ENCODE peak calls at places on chromosomes 1 and 21, in eight cellular contexts. K, N, P, Q, X, C, M and Z are unnamed samples.

GRCh38 chr1:109985251-109986053 is 887 bp downstream of the AHCYL1 start:
- DNase-seq in C (no peak), P (no peak), M (no peak), Q (no peak), K (peak), N (no peak), X (no peak), Z (no peak)

GRCh38 chr21:14877581-14878228 is 187.1 kb downstream of the NRIP1 start:
- DNase-seq in K (no peak), X (peak), Q (no peak), M (no peak), P (no peak), C (no peak), N (no peak), Z (no peak)

GRCh38 chr1:187010571-187011309 is 182.0 kb downstream of the PLA2G4A start:
- DNase-seq in C (no peak), M (no peak), N (no peak), X (no peak), Q (no peak), P (no peak), K (no peak), Z (no peak)

GRCh38 chr1:15720861-15721260 is 15.2 kb upstream of the SLC25A34 start:
- DNase-seq in P (no peak), K (no peak), C (no peak), Q (no peak), X (no peak), N (no peak), M (no peak), Z (no peak)

GRCh38 chr1:85692730-85693314 is 15.4 kb downstream of the ZNHIT6 start:
- DNase-seq in P (no peak), K (no peak), X (peak), C (no peak), N (no peak), Q (no peak), M (no peak), Z (no peak)

GRCh38 chr1:147089457-147089856 is 82.8 kb downstream of the PRKAB2 start:
- DNase-seq in C (no peak), K (no peak), N (no peak), X (no peak), P (no peak), Q (no peak), M (no peak), Z (no peak)

GRCh38 chr1:13807213-13807612 is 107.2 kb downstream of the PRDM2 start:
- DNase-seq in M (no peak), C (peak), P (no peak), K (peak), X (peak), N (no peak), Q (no peak), Z (no peak)

GRCh38 chr1:10908266-10908665 is 104.2 kb upstream of the TARDBP start:
- DNase-seq in K (no peak), P (no peak), M (no peak), N (no peak), Q (no peak), C (peak), X (no peak), Z (no peak)

GRCh38 chr1:226369110-226369509 is 38.8 kb downstream of the PARP1 start:
- DNase-seq in N (no peak), P (no peak), Q (no peak), X (no peak), M (no peak), C (no peak), K (no peak), Z (no peak)

GRCh38 chr1:173715538-173715844 is 710 bp downstream of the KLHL20 start:
- DNase-seq in C (no peak), X (no peak), K (no peak), M (no peak), N (no peak), Q (no peak), P (no peak), Z (no peak)

GRCh38 chr1:161473363-161473762 is 31.9 kb upstream of the FCGR2A start:
- DNase-seq in M (no peak), Q (no peak), P (no peak), N (no peak), X (peak), K (no peak), C (peak), Z (no peak)

GRCh38 chr1:84724128-84724860 is 34.0 kb upstream of the SSX2IP start:
- DNase-seq in Q (no peak), C (peak), P (no peak), M (no peak), X (peak), K (no peak), N (no peak), Z (no peak)

GRCh38 chr1:217139513-217139912 is 416.3 kb upstream of the ESRRG start:
- DNase-seq in K (no peak), C (peak), M (no peak), P (no peak), N (no peak), X (no peak), Q (no peak), Z (no peak)

GRCh38 chr1:177301425-177302124 is 130.8 kb downstream of the BRINP2 start:
- DNase-seq in Q (no peak), N (no peak), K (no peak), M (no peak), C (no peak), P (no peak), X (no peak), Z (no peak)

GRCh38 chr1:244011796-244012195 is 39.3 kb upstream of the ZBTB18 start:
- DNase-seq in X (no peak), N (no peak), K (no peak), P (no peak), C (no peak), M (no peak), Q (no peak), Z (no peak)

GRCh38 chr1:39782103-39782502 is 6.6 kb downstream of the BMP8B start:
- DNase-seq in Q (no peak), M (no peak), N (no peak), C (no peak), P (no peak), X (no peak), K (no peak), Z (no peak)

GRCh38 chr1:116754203-116754977 is at the start of gene CD2:
- DNase-seq in X (no peak), M (no peak), C (no peak), P (no peak), K (peak), N (no peak), Q (no peak), Z (no peak)

GRCh38 chr1:65207317-65207716 is 59.3 kb downstream of the AK4 start:
- DNase-seq in P (no peak), Q (no peak), C (no peak), M (no peak), X (no peak), N (no peak), K (no peak), Z (no peak)

GRCh38 chr1:15994081-15994480 is 10.0 kb upstream of the SRARP start:
- DNase-seq in C (no peak), Q (no peak), N (no peak), P (no peak), K (no peak), X (no peak), M (no peak), Z (no peak)

GRCh38 chr1:52288286-52288685 is 77.7 kb downstream of the CC2D1B start:
- DNase-seq in C (no peak), X (peak), M (no peak), K (no peak), P (no peak), Q (no peak), N (no peak), Z (no peak)

GRCh38 chr1:9289724-9290493 is 2.8 kb upstream of the SPSB1 start:
- DNase-seq in N (peak), Q (peak), P (peak), X (peak), K (no peak), C (no peak), M (peak), Z (no peak)

GRCh38 chr1:221979461-221980032 is 237.7 kb upstream of the DUSP10 start:
- DNase-seq in X (no peak), M (no peak), N (no peak), K (no peak), Q (no peak), P (no peak), C (no peak), Z (no peak)

GRCh38 chr1:16026723-16027484 is 5.1 kb downstream of the CLCNKA start:
- DNase-seq in X (no peak), M (no peak), N (peak), C (peak), Q (no peak), P (no peak), K (peak), Z (no peak)

GRCh38 chr1:225770586-225771248 is 6.9 kb upstream of the SRP9 start:
- DNase-seq in M (peak), C (peak), X (no peak), N (no peak), Q (no peak), K (no peak), P (no peak), Z (peak)

GRCh38 chr1:151504759-151505158 is 6.4 kb upstream of the CGN start:
- DNase-seq in X (no peak), Q (no peak), M (no peak), N (no peak), K (no peak), P (no peak), C (no peak), Z (no peak)

GRCh38 chr21:38917045-38917774 is 111.5 kb downstream of the ETS2 start:
- DNase-seq in P (peak), Q (no peak), C (no peak), N (peak), M (no peak), X (no peak), K (peak), Z (no peak)

GRCh38 chr1:151875419-151876097 is 22.0 kb upstream of the THEM5 start:
- DNase-seq in K (no peak), X (no peak), C (no peak), P (no peak), Q (no peak), M (no peak), N (no peak), Z (no peak)

DNA sequence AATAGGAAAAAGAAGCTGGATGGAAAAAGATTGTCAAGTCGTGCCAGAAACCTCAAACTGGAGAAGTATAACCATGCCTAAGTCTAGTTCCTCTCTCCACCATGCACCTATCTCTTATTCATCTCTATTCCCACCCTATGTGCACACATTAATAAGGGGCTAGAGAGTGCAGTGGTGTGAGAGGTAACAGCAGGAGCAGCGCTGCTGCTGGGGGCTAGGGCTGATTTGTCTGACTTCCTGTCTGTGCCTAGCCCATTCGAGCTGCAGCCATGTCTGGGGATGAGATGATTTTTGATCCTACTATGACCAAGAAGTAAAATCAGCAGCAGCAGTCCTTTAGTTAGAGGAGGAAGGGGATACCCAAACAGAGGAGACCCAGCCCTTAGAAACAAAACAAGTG is 43.0 kb downstream of the TRIM33 start:
- DNase-seq in N (no peak), Q (no peak), C (no peak), P (no peak), X (no peak), M (no peak), K (no peak), Z (no peak)
- TF ChIP-seq EP300 in N (no peak), Q (no peak), C (no peak), P (no peak), X (no peak), M (no peak), K (no peak), Z (no peak)

DNA sequence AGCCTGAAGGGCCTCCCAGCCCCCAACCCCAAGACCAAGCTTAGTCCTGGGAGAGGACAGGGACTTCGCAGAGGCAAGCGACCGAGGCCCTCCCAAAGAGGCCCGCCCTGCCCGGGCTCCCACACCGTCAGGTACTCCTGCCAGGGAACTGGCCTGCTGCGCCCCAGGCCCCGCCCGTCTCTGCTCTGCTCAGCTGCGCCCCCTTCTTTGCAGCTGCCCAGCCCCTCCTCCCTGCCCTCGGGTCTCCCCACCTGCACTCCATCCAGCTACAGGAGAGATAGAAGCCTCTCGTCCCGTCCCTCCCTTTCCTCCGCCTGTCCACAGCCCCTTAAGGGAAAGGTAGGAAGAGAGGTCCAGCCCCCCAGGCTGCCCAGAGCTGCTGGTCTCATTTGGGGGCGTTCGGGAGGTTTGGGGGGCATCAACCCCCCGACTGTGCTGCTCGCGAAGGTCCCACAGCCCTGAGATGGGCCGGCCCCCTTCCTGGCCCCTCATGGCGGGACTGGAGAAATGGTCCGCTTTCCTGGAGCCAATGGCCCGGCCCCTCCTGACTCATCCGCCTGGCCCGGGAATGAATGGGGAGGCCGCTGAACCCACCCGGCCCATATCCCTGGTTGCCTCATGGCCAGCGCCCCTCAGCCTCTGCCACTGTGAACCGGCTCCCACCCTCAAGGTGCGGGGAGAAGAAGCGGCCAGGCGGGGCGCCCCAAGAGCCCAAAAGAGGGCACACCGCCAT is 21.9 kb upstream of the ARF1 start:
- DNase-seq in P (peak), Q (peak), C (peak), K (peak), N (no peak), X (peak), M (peak), Z (no peak)
- TF ChIP-seq POLR2A in P (no peak), Q (no peak), C (no peak), K (no peak), N (no peak), X (no peak), M (no peak), Z (no peak)

DNA sequence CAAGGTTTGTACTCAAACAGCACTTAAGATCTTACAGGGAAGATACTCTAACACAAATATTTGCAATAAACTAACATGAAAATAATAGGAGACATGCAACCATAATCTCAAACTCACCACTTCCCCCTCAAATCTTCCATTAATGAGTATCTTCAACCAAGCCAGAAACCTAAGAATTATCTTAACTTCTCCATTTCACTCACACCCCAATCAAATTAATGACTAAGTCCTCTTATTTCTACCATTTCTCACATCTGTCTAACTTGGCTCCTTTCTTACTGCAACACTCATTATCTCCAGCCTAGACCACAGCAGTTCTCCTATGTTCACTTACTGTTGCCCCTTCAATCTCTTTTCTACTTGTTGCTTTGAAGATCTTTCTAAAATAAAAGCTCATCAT is 10.4 kb downstream of the RBBP5 start:
- DNase-seq in P (no peak), C (no peak), X (no peak), N (no peak), Q (no peak), M (no peak), K (no peak), Z (no peak)
- TF ChIP-seq CTCF in P (no peak), C (no peak), X (no peak), N (no peak), Q (no peak), M (no peak), K (no peak), Z (no peak)

GRCh38 chr1:199687321-199687720 is 340.2 kb upstream of the NR5A2 start:
- DNase-seq in Q (no peak), K (no peak), X (no peak), P (no peak), M (no peak), C (no peak), N (no peak), Z (no peak)
- TF ChIP-seq EP300 in Q (no peak), K (no peak), X (no peak), P (no peak), M (no peak), C (no peak), N (no peak), Z (no peak)

DNA sequence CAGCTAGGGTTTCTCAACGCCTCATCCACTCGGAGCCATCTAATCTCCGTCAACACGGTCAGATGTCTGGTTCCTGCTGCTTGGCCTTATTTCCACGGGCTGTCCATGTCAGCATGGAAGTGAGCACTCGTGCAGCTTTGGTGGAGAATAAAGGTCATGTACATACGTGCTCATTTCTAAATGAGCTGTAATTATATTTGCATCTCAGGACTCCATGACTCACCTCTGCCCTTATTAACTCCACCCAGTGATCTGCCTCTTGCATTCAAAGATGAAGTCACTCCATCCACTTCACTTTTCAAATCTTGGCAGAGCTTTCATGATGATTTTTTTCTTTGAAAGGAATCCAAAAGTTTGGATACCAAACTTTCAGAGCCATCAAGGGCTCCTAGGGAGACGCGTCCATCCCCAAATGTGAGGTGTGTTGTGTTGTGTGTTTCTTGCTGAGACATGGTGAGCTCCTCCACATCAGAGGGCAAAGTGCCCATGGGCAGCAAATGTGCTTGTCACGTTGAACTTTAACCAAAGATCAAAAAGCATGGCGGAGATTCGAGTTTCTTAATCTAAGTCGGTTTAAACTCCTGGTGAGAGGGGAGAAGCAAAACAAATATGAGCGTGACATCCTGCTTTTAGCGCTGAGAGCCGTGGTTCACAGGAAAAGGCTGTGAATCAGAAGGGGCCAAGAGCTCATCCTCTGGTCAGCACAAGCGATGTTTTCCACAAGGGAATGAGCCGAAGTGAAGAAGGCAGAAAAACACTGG is 68.6 kb upstream of the ERRFI1 start:
- DNase-seq in P (no peak), K (no peak), C (no peak), X (peak), Q (no peak), N (no peak), M (no peak), Z (no peak)
- TF ChIP-seq POLR2A in P (no peak), K (no peak), C (no peak), X (no peak), Q (no peak), N (no peak), M (no peak), Z (no peak)

DNA sequence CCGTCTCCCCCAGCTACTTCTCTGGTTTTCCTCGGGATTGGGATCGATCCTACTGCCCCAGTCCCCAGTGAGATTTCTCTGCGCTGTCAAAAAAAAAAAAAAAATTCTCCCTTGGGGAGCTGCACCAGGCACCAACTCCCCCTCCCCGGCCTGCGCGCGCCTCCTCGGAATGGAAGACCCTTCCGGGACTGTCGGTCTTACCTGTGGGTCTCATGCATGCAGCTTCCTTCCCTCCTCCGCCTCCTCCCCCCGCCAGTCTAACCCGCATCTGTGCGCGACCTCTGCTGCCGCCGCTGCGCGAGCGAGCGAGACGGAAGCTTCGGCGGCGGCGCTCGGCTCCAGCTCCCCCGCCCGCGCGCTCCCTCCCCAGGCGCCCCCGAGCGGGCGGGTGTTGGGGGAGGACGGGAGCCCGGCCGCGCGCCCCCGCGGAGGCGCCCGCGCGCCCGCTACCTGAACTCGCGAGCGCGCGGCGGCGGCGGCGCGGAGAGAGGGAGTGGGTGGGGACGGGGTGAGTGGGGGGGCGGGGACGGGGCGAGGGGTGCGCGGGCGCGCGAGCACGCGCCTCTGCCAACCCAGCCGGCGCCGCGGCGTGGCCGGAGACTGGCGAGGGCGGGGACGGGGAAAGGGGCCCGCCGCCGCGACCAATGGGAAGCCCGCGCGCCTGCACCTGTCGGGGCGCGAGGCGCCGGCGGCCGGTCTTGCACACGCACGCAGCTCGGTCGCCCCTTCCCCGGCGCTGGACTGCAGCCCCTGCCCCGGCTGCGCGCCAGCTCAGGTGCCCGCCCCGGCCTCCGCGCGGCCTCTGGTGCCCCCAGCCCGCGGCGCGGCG is at the start of gene SUSD4:
- DNase-seq in N (peak), C (peak), Q (no peak), M (no peak), X (peak), P (no peak), K (peak), Z (no peak)
- TF ChIP-seq CTCF in N (no peak), C (no peak), Q (no peak), M (no peak), X (no peak), P (no peak), K (no peak), Z (no peak)

GRCh38 chr1:178490967-178491366 is 5.8 kb downstream of the CLEC20A start:
- DNase-seq in M (no peak), C (no peak), X (no peak), K (no peak), N (no peak), Q (no peak), P (no peak), Z (no peak)
- TF ChIP-seq EP300 in M (no peak), C (no peak), X (no peak), K (no peak), N (no peak), Q (no peak), P (no peak), Z (no peak)

GRCh38 chr1:56910441-56910985 is 55.3 kb downstream of the C8B start:
- DNase-seq in K (peak), N (no peak), X (no peak), P (no peak), C (no peak), Q (no peak), M (no peak), Z (no peak)
- TF ChIP-seq POLR2A in K (no peak), N (no peak), X (no peak), P (no peak), C (no peak), Q (no peak), M (no peak), Z (no peak)